ENCODE peak calls at places on chromosomes 2 and 18, in ten cellular contexts. L is Caco-2, F is endothelial cell, A is astrocyte of the spinal cord, T is epithelial cell of esophagus, J is keratinocyte, I is A549, X is fibroblast of lung, M is GM20000, B is AG10803. R is an unnamed sample.

GRCh38 chr2:160457588-160457987 is 36.0 kb downstream of the RBMS1 start:
- DNase-seq in B (no peak), A (no peak), F (no peak), I (no peak), T (no peak), J (no peak), L (no peak), X (no peak), M (no peak), R (no peak)

GRCh38 chr2:98923244-98923940 is 12.6 kb downstream of the CRACDL start:
- DNase-seq in X (no peak), J (no peak), M (no peak), I (no peak), T (no peak), B (no peak), L (no peak), F (no peak), A (no peak), R (no peak)

GRCh38 chr18:53947092-53947640 is 277.3 kb downstream of the MBD2 start:
- DNase-seq in X (peak), A (no peak), L (peak), I (no peak), B (no peak), J (no peak), F (no peak), T (peak), M (no peak), R (no peak)

GRCh38 chr2:158407031-158407430 is 49.5 kb downstream of the CCDC148 start:
- DNase-seq in I (no peak), B (peak), A (no peak), X (no peak), M (no peak), F (no peak), T (no peak), J (no peak), L (no peak), R (no peak)

GRCh38 chr2:151478011-151478410 is 68.3 kb downstream of the RIF1 start:
- DNase-seq in T (peak), F (no peak), B (peak), I (no peak), L (no peak), A (peak), M (no peak), J (no peak), X (peak), R (no peak)

GRCh38 chr2:233275223-233275622 is 23.8 kb downstream of the ATG16L1 start:
- DNase-seq in J (no peak), A (no peak), X (no peak), F (no peak), I (no peak), L (no peak), M (no peak), T (no peak), B (no peak), R (no peak)

GRCh38 chr2:47617028-47617427 is 165.9 kb upstream of the MSH6 start:
- DNase-seq in L (no peak), J (no peak), I (no peak), M (no peak), B (no peak), F (no peak), A (no peak), T (no peak), X (no peak), R (no peak)

GRCh38 chr18:9792565-9793226 is 84.6 kb downstream of the RAB31 start:
- DNase-seq in I (peak), X (no peak), A (no peak), J (no peak), L (peak), M (peak), T (no peak), B (no peak), F (peak), R (peak)

GRCh38 chr2:70371753-70372152 is 69.9 kb upstream of the FAM136A start:
- DNase-seq in T (peak), I (no peak), B (peak), M (no peak), J (peak), X (peak), A (peak), F (no peak), L (no peak), R (no peak)

GRCh38 chr18:21686282-21687105 is 18.1 kb downstream of the ABHD3 start:
- DNase-seq in F (no peak), L (peak), T (no peak), I (no peak), B (no peak), J (no peak), X (peak), A (no peak), M (no peak), R (no peak)

GRCh38 chr18:54329787-54330186 is 27.9 kb downstream of the STARD6 start:
- DNase-seq in I (no peak), X (no peak), A (no peak), M (no peak), L (no peak), F (no peak), J (no peak), B (no peak), T (no peak), R (no peak)

GRCh38 chr2:95269036-95269680 is 5.1 kb upstream of the PROM2 start:
- DNase-seq in A (no peak), L (no peak), F (no peak), M (no peak), I (no peak), B (no peak), X (no peak), T (no peak), J (no peak), R (no peak)

GRCh38 chr2:215982465-215982875 is 30.9 kb downstream of the MREG start:
- DNase-seq in M (peak), J (peak), X (peak), L (peak), A (peak), I (peak), F (no peak), B (peak), T (peak), R (peak)

GRCh38 chr18:13022644-13023043 is 31.5 kb downstream of the CEP192 start:
- DNase-seq in M (no peak), T (no peak), X (no peak), B (no peak), L (no peak), A (no peak), J (no peak), F (no peak), I (no peak), R (no peak)

GRCh38 chr2:216056739-216057138 is 24.9 kb downstream of the PECR start:
- DNase-seq in L (no peak), M (peak), A (no peak), I (peak), T (no peak), B (no peak), F (no peak), J (no peak), X (no peak), R (peak)

GRCh38 chr18:72652990-72653593 is 109.0 kb upstream of the CBLN2 start:
- DNase-seq in B (peak), I (peak), T (peak), L (peak), F (peak), J (no peak), X (peak), A (peak), M (peak), R (peak)

GRCh38 chr2:120236791-120237190 is 13.6 kb upstream of the TMEM185B start:
- DNase-seq in F (no peak), T (no peak), J (no peak), A (no peak), M (no peak), L (no peak), B (no peak), I (no peak), X (no peak), R (no peak)

GRCh38 chr2:120240901-120241429 is 11.7 kb upstream of the RALB start:
- DNase-seq in I (no peak), A (no peak), F (no peak), B (no peak), J (no peak), M (no peak), X (no peak), L (no peak), T (no peak), R (no peak)

GRCh38 chr2:120239488-120240287 is 13.0 kb upstream of the RALB start:
- DNase-seq in A (peak), J (no peak), L (peak), F (peak), B (peak), X (peak), T (peak), M (no peak), I (peak), R (no peak)

GRCh38 chr2:120237491-120237902 is 14.3 kb upstream of the TMEM185B start:
- DNase-seq in F (no peak), B (peak), M (no peak), J (no peak), I (peak), T (peak), X (peak), A (peak), L (peak), R (no peak)

GRCh38 chr2:120238728-120239487 is 13.7 kb upstream of the RALB start:
- DNase-seq in L (peak), F (no peak), X (peak), J (no peak), I (peak), M (no peak), A (peak), T (peak), B (peak), R (no peak)
- TF ChIP-seq CTCF in L (no peak), F (no peak), X (no peak), J (no peak), I (no peak), M (no peak), A (no peak), T (no peak), B (no peak), R (no peak)

GRCh38 chr18:24514439-24514838 is 54.0 kb downstream of the HRH4 start:
- DNase-seq in L (peak), T (peak), F (no peak), M (peak), B (peak), J (peak), X (peak), A (peak), I (peak), R (peak)

GRCh38 chr18:24506175-24506574 is 45.7 kb downstream of the HRH4 start:
- DNase-seq in F (no peak), T (no peak), I (no peak), A (no peak), X (no peak), B (no peak), J (no peak), L (no peak), M (no peak), R (no peak)

GRCh38 chr18:24504401-24504800 is 44.0 kb downstream of the HRH4 start:
- DNase-seq in T (peak), B (no peak), A (no peak), M (no peak), F (no peak), X (no peak), L (no peak), J (no peak), I (no peak), R (no peak)

DNA sequence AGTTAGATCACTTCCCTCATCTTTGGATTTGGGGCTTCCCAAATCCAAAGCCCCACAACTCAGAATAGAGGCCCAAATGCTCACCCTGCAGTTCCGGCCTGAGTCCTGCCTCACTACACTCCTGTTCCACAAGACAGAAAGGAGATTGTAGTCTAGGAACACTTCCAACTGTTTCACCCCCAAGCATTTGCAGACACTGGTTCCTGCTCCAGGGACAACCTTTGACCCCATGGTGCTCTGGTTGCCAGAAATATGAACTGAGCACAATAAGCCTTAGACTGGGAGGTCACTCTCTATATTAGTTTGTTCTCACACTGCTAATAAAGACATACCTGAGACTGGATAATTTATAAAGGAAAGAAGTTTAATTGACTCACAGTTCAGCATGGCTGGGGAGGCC is 49.0 kb downstream of the HRH4 start:
- DNase-seq in T (no peak), X (no peak), L (no peak), M (no peak), J (no peak), B (no peak), I (no peak), F (no peak), A (no peak), R (no peak)
- TF ChIP-seq CTCF in T (no peak), X (no peak), L (no peak), M (no peak), J (no peak), B (no peak), I (no peak), F (no peak), A (no peak), R (no peak)

GRCh38 chr18:80201739-80202138 is 45.6 kb downstream of the PARD6G start:
- DNase-seq in A (no peak), X (no peak), T (no peak), I (no peak), F (no peak), M (no peak), J (no peak), L (no peak), B (no peak), R (no peak)

GRCh38 chr18:80198391-80198790 is 48.9 kb downstream of the PARD6G start:
- DNase-seq in M (no peak), F (no peak), J (no peak), B (no peak), X (no peak), I (no peak), L (no peak), A (no peak), T (no peak), R (no peak)

GRCh38 chr18:80200932-80201672 is 46.2 kb downstream of the PARD6G start:
- DNase-seq in M (no peak), T (no peak), L (no peak), J (no peak), I (no peak), X (no peak), F (no peak), A (peak), B (no peak), R (no peak)

GRCh38 chr18:80198994-80199748 is 48.1 kb downstream of the PARD6G start:
- DNase-seq in A (no peak), L (no peak), M (no peak), T (no peak), I (no peak), B (no peak), F (no peak), J (no peak), X (no peak), R (no peak)

DNA sequence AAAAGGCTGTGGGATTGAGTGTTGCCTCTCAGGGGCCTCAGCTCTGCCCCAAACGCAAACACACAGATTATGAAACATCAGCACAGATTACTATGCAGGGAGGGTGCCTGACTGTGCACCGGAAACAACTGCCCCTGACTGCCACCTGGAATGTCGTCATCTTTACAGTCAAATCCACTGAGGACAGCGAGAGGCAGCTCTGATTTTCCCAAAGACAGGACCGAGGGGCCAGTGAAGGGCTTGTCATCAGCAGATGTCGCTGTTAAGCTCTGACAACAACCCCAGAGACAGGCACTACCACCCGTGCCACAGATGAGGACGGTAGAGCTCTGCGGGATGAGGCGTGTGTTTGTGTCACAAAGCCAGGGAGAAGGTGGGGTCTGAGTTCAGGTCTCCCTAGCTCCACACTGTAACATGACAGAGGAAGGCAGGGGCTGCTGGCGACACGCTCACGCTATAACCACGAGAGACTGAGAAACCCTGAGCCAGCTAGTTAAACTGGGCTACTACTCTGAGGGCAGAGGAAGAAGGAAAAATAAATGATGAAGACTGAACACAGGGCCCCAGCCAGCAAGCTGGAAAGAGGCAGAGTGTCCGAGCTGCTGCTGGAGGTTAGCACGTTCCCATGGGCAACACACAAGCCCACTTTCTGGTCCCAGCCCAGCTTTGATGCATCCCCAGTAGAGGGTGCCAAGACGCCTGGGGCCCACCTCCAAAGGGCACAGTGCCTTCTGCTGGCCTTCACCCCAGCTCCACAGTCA is 47.0 kb downstream of the PARD6G start:
- DNase-seq in M (no peak), T (no peak), F (no peak), A (no peak), L (peak), X (no peak), I (peak), B (peak), J (no peak), R (no peak)
- TF ChIP-seq CTCF in M (peak), T (peak), F (no peak), A (peak), L (peak), X (no peak), I (peak), B (peak), J (peak), R (peak)

DNA sequence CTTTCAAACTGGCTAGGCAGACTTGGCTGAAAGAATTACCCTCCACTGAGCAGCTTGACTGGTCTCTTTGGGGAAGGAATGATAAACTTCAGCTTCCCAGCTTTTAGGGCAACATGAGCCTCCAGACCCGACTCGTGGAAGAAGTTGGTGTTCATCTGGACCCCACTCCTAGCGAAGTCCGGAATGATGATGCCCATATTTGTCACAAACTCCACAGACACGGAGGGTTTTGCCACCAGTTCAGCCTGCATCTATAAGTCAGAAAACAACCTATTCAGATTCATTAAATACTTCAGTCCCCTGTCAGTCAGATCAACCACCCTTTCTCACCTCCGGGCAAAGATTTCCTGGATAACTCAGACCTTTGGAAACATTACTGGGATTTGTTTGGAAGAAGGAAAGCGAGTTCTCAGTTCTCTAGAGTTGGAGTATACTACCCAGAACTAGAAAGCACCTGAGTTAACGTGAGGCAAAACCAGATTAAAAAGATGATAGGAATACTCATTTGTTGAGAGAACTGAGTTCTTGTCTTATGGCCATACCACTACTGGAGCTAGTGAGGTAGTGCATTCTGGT is 21.0 kb downstream of the APOB start:
- DNase-seq in L (no peak), J (no peak), F (no peak), B (no peak), A (no peak), T (no peak), X (no peak), M (no peak), I (no peak), R (no peak)
- TF ChIP-seq CTCF in L (no peak), J (no peak), F (no peak), B (no peak), A (no peak), T (no peak), X (no peak), M (no peak), I (no peak), R (no peak)

GRCh38 chr2:48727560-48727959 is 28.0 kb downstream of the LHCGR start:
- DNase-seq in J (no peak), I (no peak), L (no peak), F (no peak), T (peak), M (no peak), B (peak), A (no peak), X (peak), R (no peak)
- TF ChIP-seq CTCF in J (no peak), I (no peak), L (no peak), F (no peak), T (peak), M (no peak), B (peak), A (no peak), X (peak), R (no peak)

GRCh38 chr2:112690853-112691390 is 29.9 kb upstream of the NT5DC4 start:
- DNase-seq in L (peak), J (no peak), A (peak), M (peak), B (peak), I (peak), X (peak), T (peak), F (peak), R (peak)
- TF ChIP-seq CTCF in L (peak), J (peak), A (peak), M (peak), B (peak), I (peak), X (peak), T (peak), F (peak), R (peak)